ENCODE peak calls at places on chromosome 7, in five cellular contexts. F is Right ventricle myocardium superior; E is body of pancreas; P is COR-L47; M is activated naive CD8-positive, alpha-beta T cell treated with anti-CD3 and anti-CD28 coated beads, Interleukin-2, amount 50 U/mL, for 24 hours. G is an unnamed sample.

GRCh38 chr7:2403718-2404648 is 572 bp downstream of the CHST12 start:
- DNase-seq in F (peak; percentile 64), E (peak; percentile 56), P (no peak), M (peak; percentile 43), G (peak; percentile 77)

GRCh38 chr7:90595801-90596683 is at the start of gene CDK14:
- DNase-seq in F (peak; percentile 91), E (peak; percentile 85), P (peak; percentile 84), M (peak; percentile 64), G (peak; percentile 94)

GRCh38 chr7:44978511-44979366 is at the start of gene MYO1G:
- DNase-seq in F (peak; percentile 68), E (no peak), P (no peak), M (peak; percentile 91), G (peak; percentile 78)

GRCh38 chr7:68730871-68731403 is 867.3 kb upstream of the AUTS2 start:
- DNase-seq in F (no peak), E (peak; percentile 79), P (peak; percentile 89), M (no peak), G (no peak)

GRCh38 chr7:130904031-130904757 is 170.2 kb upstream of the KLF14 start:
- DNase-seq in F (no peak), E (no peak), P (no peak), M (no peak), G (no peak)

GRCh38 chr7:87797798-87798403 is 78.3 kb downstream of the SLC25A40 start:
- DNase-seq in F (no peak), E (no peak), P (peak; percentile 40), M (no peak), G (no peak)

GRCh38 chr7:72101444-72101843 is 310.7 kb downstream of the CALN1 start:
- DNase-seq in F (no peak), E (no peak), P (no peak), M (no peak), G (no peak)

GRCh38 chr7:150620617-150621371 is 11.4 kb downstream of the GIMAP6 start:
- DNase-seq in F (no peak), E (no peak), P (no peak), M (no peak), G (no peak)

GRCh38 chr7:133945497-133945896 is 181.6 kb upstream of the LRGUK start:
- DNase-seq in F (no peak), E (no peak), P (no peak), M (no peak), G (no peak)

GRCh38 chr7:100215895-100216294 is 3.9 kb upstream of the PVRIG start:
- DNase-seq in F (peak; percentile 58), E (peak; percentile 58), P (no peak), M (no peak), G (no peak)

GRCh38 chr7:75715864-75716263 is 22.9 kb downstream of the HIP1 start:
- DNase-seq in F (no peak), E (no peak), P (no peak), M (no peak), G (no peak)

GRCh38 chr7:148412691-148413090 is 177.9 kb upstream of the C7orf33 start:
- DNase-seq in F (no peak), E (no peak), P (no peak), M (no peak), G (no peak)

GRCh38 chr7:2282185-2282751 is 32.0 kb downstream of the SNX8 start:
- DNase-seq in F (peak; percentile 29), E (no peak), P (no peak), M (no peak), G (no peak)

GRCh38 chr7:100080895-100081534 is 508 bp downstream of the ZNF3 start:
- DNase-seq in F (no peak), E (no peak), P (peak; percentile 25), M (no peak), G (no peak)

GRCh38 chr7:4109481-4110110 is 572.5 kb upstream of the FOXK1 start:
- DNase-seq in F (no peak), E (no peak), P (no peak), M (no peak), G (no peak)

GRCh38 chr7:147903871-147904576 is 686.5 kb upstream of the C7orf33 start:
- DNase-seq in F (no peak), E (no peak), P (peak; percentile 45), M (no peak), G (no peak)

GRCh38 chr7:39062811-39063210 is 85.1 kb downstream of the POU6F2 start:
- DNase-seq in F (no peak), E (no peak), P (no peak), M (no peak), G (no peak)

GRCh38 chr7:148135106-148135505 is 455.5 kb upstream of the C7orf33 start:
- DNase-seq in F (no peak), E (no peak), P (no peak), M (no peak), G (no peak)

GRCh38 chr7:115676080-115676479 is 354.5 kb downstream of the TFEC start:
- DNase-seq in F (no peak), E (no peak), P (peak; percentile 80), M (no peak), G (peak; percentile 19)

GRCh38 chr7:118492466-118492865 is 268.0 kb downstream of the ANKRD7 start:
- DNase-seq in F (no peak), E (no peak), P (no peak), M (no peak), G (no peak)

GRCh38 chr7:46630031-46630430 is 709.0 kb upstream of the IGFBP3 start:
- DNase-seq in F (no peak), E (no peak), P (no peak), M (no peak), G (no peak)

GRCh38 chr7:55190511-55191160 is 171.8 kb downstream of the EGFR start:
- DNase-seq in F (no peak), E (no peak), P (no peak), M (no peak), G (no peak)